ENCODE peak calls at places on chromosomes 13 and 19, in six cellular contexts. G is WERI-Rb-1; J is tibial nerve; X is transverse colon; E is CD8-positive, alpha-beta T cell; M is neural progenitor cell. V is an unnamed sample.

GRCh38 chr19:18401580-18402112 is 4.2 kb upstream of the LRRC25 start:
- DNase-seq in G (no peak), J (peak), X (peak), E (no peak), M (peak), V (no peak)

GRCh38 chr13:95083758-95084157 is 217.5 kb downstream of the ABCC4 start:
- DNase-seq in G (no peak), J (no peak), X (no peak), E (no peak), M (no peak), V (no peak)

GRCh38 chr13:32978278-32978677 is 37.9 kb upstream of the KL start:
- DNase-seq in G (no peak), J (no peak), X (no peak), E (no peak), M (no peak), V (no peak)

GRCh38 chr13:21703846-21704245 is 33.0 kb downstream of the FGF9 start:
- DNase-seq in G (no peak), J (no peak), X (no peak), E (no peak), M (no peak), V (no peak)

GRCh38 chr13:36807616-36808015 is 11.4 kb upstream of the RFXAP start:
- DNase-seq in G (no peak), J (no peak), X (no peak), E (no peak), M (no peak), V (no peak)

GRCh38 chr13:75513271-75513670 is 24.4 kb downstream of the COMMD6 start:
- DNase-seq in G (no peak), J (no peak), X (no peak), E (no peak), M (no peak), V (no peak)

GRCh38 chr13:75771818-75772217 is 135.7 kb downstream of the LMO7 start:
- DNase-seq in G (no peak), J (no peak), X (no peak), E (no peak), M (no peak), V (no peak)

GRCh38 chr19:55703790-55704215 is 28.8 kb downstream of the EPN1 start:
- DNase-seq in G (no peak), J (peak), X (peak), E (peak), M (peak), V (no peak)

GRCh38 chr13:20672772-20673171 is 30.7 kb upstream of the IL17D start:
- DNase-seq in G (no peak), J (no peak), X (no peak), E (no peak), M (no peak), V (no peak)

GRCh38 chr13:110517505-110518149 is 43.9 kb downstream of the RAB20 start:
- DNase-seq in G (no peak), J (no peak), X (peak), E (no peak), M (no peak), V (no peak)

GRCh38 chr19:15283141-15283885 is 49.0 kb downstream of the BRD4 start:
- DNase-seq in G (no peak), J (no peak), X (no peak), E (no peak), M (no peak), V (no peak)

GRCh38 chr13:64369121-64369520 is 2861.0 kb downstream of the PCDH9 start:
- DNase-seq in G (no peak), J (no peak), X (no peak), E (no peak), M (no peak), V (no peak)

DNA sequence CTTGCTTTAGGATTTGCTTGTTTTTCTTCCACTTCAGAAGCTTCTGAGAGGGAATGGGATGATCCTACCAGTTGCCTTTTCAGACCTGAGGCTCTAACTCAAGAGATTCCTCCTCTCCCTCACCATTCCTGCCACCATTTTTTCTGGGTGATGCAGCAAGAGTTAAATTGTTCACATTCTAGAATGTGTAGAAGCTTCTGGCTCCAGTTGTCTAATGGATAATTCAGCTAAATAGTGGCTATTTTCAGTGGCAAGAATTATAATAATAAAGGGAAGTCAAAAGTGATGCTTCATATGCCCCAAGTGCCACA is 20.9 kb downstream of the BBC3 start:
- DNase-seq in G (no peak), J (no peak), X (no peak), E (no peak), M (no peak), V (no peak)
- H3K27ac ChIP-seq in G (peak), J (no peak), X (peak), E (no peak), M (peak), V (no peak)

GRCh38 chr13:52903320-52903719 is 54.9 kb upstream of the PCDH8 start:
- DNase-seq in G (no peak), J (no peak), X (no peak), E (no peak), M (no peak), V (no peak)

DNA sequence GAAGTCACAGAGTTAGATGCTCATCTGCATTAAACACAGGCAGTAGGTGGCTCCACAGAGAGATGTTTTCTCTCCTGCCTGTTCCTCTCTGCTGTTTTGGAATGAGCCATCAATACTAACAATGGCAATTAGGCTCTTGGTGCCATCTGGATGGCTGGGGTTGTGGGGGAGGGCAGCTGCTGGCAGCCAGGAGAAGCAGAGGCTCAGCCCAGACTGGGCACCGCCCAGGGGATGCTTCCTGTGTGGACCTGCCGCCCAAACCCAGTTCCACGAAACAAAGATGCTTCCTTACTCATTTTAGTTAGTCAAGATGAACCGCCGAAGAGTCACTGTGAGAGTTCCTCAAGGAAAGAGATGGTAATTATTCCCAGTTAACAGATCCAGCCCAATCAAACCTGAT is 50.8 kb upstream of the PCDH8 start:
- DNase-seq in G (no peak), J (no peak), X (no peak), E (no peak), M (no peak), V (no peak)
- TF ChIP-seq CTCF in G (no peak), J (no peak), X (no peak), E (no peak), M (no peak), V (no peak)

DNA sequence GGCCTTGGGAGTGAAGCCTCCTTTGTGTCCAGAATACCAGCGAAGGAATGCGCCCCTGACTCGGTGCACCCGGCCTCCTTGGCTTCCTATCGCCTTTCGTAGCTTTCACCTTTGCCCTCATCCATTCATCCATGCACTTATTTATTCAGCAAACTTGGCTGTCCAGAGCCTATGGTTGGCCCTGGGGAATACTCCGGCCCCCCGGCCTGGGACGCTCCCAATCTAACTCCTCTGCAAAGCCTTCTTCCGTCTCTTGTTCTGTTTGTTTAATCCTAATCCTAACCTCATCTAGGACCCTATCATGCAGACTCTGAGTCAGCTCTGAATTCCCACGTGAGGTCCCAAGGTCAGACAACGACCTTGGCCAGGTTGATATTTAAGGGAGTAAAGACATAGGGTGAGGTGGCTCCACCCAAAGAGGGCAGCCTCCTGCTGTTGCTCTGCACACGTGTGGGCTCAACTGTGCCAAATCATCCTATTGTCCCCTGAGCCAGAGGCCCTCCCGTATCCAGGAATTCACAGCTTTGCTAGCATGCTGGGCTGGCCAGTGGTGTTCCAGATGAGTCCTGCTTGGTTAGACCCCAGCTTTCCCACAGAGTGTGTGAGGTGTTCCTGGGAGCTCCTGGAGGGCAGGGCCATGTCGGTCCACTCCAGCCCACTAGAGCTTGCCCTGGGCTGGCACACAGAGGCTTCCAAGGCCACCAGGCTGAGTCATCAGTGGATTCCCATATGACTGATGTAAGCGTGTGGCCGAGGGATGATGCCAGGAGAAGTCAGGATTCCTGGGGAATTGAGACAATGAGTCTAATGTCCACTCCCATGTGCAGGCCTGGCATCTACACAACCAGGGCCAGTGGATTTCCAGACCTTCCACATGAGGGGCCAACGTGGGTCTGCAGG is 6.5 kb upstream of the CCNE1 start:
- DNase-seq in G (no peak), J (no peak), X (no peak), E (no peak), M (no peak), V (no peak)
- H3K27ac ChIP-seq in G (no peak), J (no peak), X (no peak), E (no peak), M (no peak), V (no peak)

GRCh38 chr19:45687599-45687998 is 4.2 kb downstream of the SNRPD2 start:
- DNase-seq in G (no peak), J (no peak), X (no peak), E (no peak), M (no peak), V (no peak)
- TF ChIP-seq CTCF in G (no peak), J (no peak), X (no peak), E (no peak), M (no peak), V (no peak)

DNA sequence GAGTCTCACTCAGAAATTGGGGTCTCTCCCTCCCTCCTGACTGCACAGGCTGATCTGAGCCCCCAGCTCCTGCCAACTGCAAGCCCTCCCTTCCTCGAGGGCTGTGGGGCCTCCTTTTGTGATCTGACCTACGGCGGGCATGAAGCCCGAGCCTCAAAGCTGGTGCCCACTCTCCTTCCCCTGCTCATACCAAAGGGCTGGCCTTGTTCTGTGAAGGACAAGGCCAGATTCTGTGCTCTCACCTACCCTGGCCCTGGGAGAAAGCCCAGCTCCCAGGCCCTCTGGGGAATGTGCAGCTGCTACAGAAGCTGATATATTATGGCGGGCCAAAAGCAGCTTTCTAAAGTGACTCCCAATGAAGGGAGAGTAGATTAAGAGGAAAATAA is 9.0 kb upstream of the ECH1 start:
- DNase-seq in G (no peak), J (no peak), X (no peak), E (no peak), M (no peak), V (no peak)
- H3K27ac ChIP-seq in G (no peak), J (no peak), X (no peak), E (no peak), M (peak), V (peak)

GRCh38 chr19:34713262-34713637 is 20.8 kb upstream of the ZNF181 start:
- DNase-seq in G (no peak), J (no peak), X (no peak), E (no peak), M (no peak), V (no peak)

GRCh38 chr19:34715357-34715756 is 18.7 kb upstream of the ZNF181 start:
- DNase-seq in G (no peak), J (no peak), X (no peak), E (no peak), M (no peak), V (no peak)

GRCh38 chr19:34707661-34708060 is 26.4 kb upstream of the ZNF181 start:
- DNase-seq in G (no peak), J (no peak), X (no peak), E (no peak), M (no peak), V (no peak)

GRCh38 chr19:34711890-34712289 is 22.2 kb upstream of the ZNF181 start:
- DNase-seq in G (no peak), J (no peak), X (no peak), E (no peak), M (no peak), V (no peak)

GRCh38 chr19:34712606-34713261 is 21.3 kb upstream of the ZNF181 start:
- DNase-seq in G (peak), J (peak), X (peak), E (peak), M (peak), V (peak)
- TF ChIP-seq CTCF in G (peak), J (peak), X (peak), E (peak), M (peak), V (peak)

DNA sequence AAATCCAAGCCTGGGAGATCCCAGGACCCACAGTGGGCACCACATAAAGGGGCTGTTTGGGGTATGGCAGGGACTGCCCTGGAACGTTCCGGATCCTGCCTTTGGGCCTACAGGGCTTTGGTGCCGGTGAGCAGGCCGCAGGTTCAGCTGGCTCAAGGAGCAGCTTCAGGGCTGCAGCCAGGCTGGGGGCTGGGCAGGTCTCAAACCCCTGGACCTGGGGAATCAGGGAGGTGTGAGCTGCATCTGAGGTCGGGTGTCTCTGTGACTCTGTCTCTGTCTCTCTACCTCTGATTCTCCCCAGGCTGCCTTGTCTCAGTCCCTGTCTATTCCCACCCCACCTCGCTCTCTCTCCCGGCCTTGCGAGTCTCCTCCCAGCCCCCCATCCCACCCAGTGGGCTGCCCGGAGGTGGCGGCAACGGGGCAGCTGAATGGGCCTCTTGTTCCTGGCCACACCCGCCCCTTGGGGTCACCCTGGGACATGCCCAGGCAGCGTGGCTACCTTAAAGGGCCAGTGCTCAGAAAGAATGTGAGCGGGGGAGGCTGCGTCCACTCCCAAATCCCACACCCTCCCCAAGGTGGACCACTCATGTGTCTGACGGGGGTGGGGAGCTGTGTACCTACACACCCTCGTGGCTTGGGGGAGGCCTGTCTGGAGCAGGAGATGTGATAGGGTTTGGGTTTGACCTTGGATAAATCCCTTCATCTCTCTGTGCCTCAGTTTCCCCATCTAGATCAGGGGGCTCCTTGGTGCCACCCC is 31.1 kb downstream of the NFIC start:
- DNase-seq in G (no peak), J (no peak), X (peak), E (no peak), M (peak), V (no peak)
- H3K27ac ChIP-seq in G (no peak), J (peak), X (peak), E (no peak), M (no peak), V (no peak)

V was measured in CD4-positive, alpha-beta T cell.